ENCODE peak calls at places on chromosomes 7 and 10, in seven cellular contexts. I is A549, C is right lobe of liver, T is foreskin fibroblast, U is lung, Y is BJ, Z is OCI-LY7. F is an unnamed sample.

GRCh38 chr7:101835136-101835535 is 17.7 kb downstream of the CUX1 start:
- DNase-seq in Z (no peak), U (no peak), I (no peak), C (no peak), Y (no peak), T (no peak), F (no peak)

GRCh38 chr10:30434273-30435067 is 486 bp downstream of the MAP3K8 start:
- DNase-seq in T (peak), Z (peak), I (peak), C (peak), U (peak), Y (no peak), F (no peak)

GRCh38 chr10:129657297-129657974 is 190.4 kb downstream of the MGMT start:
- DNase-seq in Z (no peak), T (no peak), C (no peak), U (no peak), Y (no peak), I (no peak), F (no peak)

GRCh38 chr7:120926943-120927346 is 23.6 kb upstream of the ING3 start:
- DNase-seq in U (no peak), I (no peak), T (no peak), Z (no peak), C (no peak), Y (no peak), F (no peak)

GRCh38 chr10:89580243-89580642 is 44.8 kb upstream of the SLC16A12 start:
- DNase-seq in C (no peak), Z (no peak), T (no peak), U (no peak), Y (no peak), I (no peak), F (no peak)

GRCh38 chr10:51928182-51928581 is 228.8 kb upstream of the CSTF2T start:
- DNase-seq in Y (no peak), U (no peak), C (no peak), I (no peak), T (no peak), Z (no peak), F (no peak)

GRCh38 chr7:101858437-101859385 is 41.3 kb downstream of the CUX1 start:
- DNase-seq in T (no peak), I (no peak), U (no peak), Z (peak), C (no peak), Y (no peak), F (no peak)

GRCh38 chr10:122461367-122461728 is at the start of gene HTRA1:
- DNase-seq in I (peak), C (peak), Z (no peak), U (peak), T (peak), Y (no peak), F (peak)

GRCh38 chr10:70771311-70772194 is 13.6 kb downstream of the TBATA start:
- DNase-seq in Z (no peak), U (no peak), Y (no peak), T (no peak), I (no peak), C (no peak), F (no peak)

GRCh38 chr7:36607206-36607515 is 117.1 kb downstream of the AOAH start:
- DNase-seq in C (no peak), Z (no peak), I (no peak), U (no peak), T (no peak), Y (no peak), F (no peak)

GRCh38 chr10:121185816-121186215 is 334.7 kb downstream of the WDR11 start:
- DNase-seq in Z (no peak), U (no peak), I (no peak), Y (no peak), T (no peak), C (no peak), F (no peak)

GRCh38 chr10:5975641-5976473 is 1.5 kb downstream of the IL15RA start:
- DNase-seq in Y (no peak), C (no peak), I (no peak), U (no peak), Z (peak), T (peak), F (no peak)

GRCh38 chr7:147308539-147308938 is 1191.9 kb downstream of the CNTNAP2 start:
- DNase-seq in I (no peak), C (no peak), Z (no peak), Y (no peak), U (no peak), T (no peak), F (no peak)

GRCh38 chr7:37489703-37490102 is 41.0 kb upstream of the ELMO1 start:
- DNase-seq in T (no peak), Y (no peak), U (no peak), C (no peak), Z (no peak), I (no peak), F (no peak)

GRCh38 chr10:124238367-124238766 is 145.0 kb upstream of the CHST15 start:
- DNase-seq in Y (no peak), I (no peak), Z (no peak), T (no peak), U (no peak), C (peak), F (no peak)

GRCh38 chr10:107085661-107086525 is 78.6 kb downstream of the SORCS1 start:
- DNase-seq in Y (no peak), Z (no peak), I (no peak), T (no peak), U (no peak), C (no peak), F (no peak)

GRCh38 chr7:149761307-149761706 is 12.1 kb downstream of the ZNF467 start:
- DNase-seq in Z (no peak), T (no peak), Y (no peak), I (no peak), C (no peak), U (no peak), F (no peak)

GRCh38 chr10:71307469-71308085 is 11.5 kb upstream of the SLC29A3 start:
- DNase-seq in T (no peak), C (peak), U (no peak), I (no peak), Y (no peak), Z (no peak), F (no peak)

GRCh38 chr7:66146701-66147100 is 32.1 kb downstream of the CRCP start:
- DNase-seq in Z (no peak), U (no peak), Y (no peak), I (no peak), T (peak), C (no peak), F (peak)

GRCh38 chr7:20785211-20786048 is 1.3 kb downstream of the SP8 start:
- DNase-seq in Y (no peak), I (no peak), U (no peak), C (no peak), Z (no peak), T (no peak), F (no peak)

GRCh38 chr10:104332243-104333036 is 5.8 kb downstream of the ITPRIP start:
- DNase-seq in U (no peak), Z (no peak), T (no peak), Y (no peak), C (no peak), I (no peak), F (no peak)

GRCh38 chr10:30057421-30057841 is 2.0 kb downstream of the JCAD start:
- DNase-seq in Z (no peak), T (peak), U (no peak), I (peak), C (no peak), Y (no peak), F (no peak)

GRCh38 chr10:133159950-133160812 is at the start of gene KNDC1:
- DNase-seq in Z (no peak), Y (no peak), T (peak), U (no peak), I (peak), C (peak), F (no peak)

GRCh38 chr7:101018271-101019167 is 1.4 kb upstream of the MUC17 start:
- DNase-seq in Y (no peak), T (no peak), Z (no peak), U (no peak), I (no peak), C (no peak), F (no peak)

GRCh38 chr10:49512121-49512809 is 26.7 kb downstream of the ERCC6 start:
- DNase-seq in C (no peak), T (no peak), Y (no peak), Z (peak), I (peak), U (no peak), F (no peak)

GRCh38 chr10:26485150-26485941 is 47.2 kb downstream of the APBB1IP start:
- DNase-seq in T (peak), Y (peak), I (no peak), Z (no peak), U (peak), C (no peak), F (no peak)

GRCh38 chr7:132145466-132145865 is 430.8 kb downstream of the PLXNA4 start:
- DNase-seq in Z (no peak), C (no peak), U (no peak), I (peak), Y (no peak), T (peak), F (no peak)

GRCh38 chr10:79390551-79391229 is 43.4 kb downstream of the PPIF start:
- DNase-seq in T (no peak), Z (no peak), I (no peak), Y (no peak), C (peak), U (no peak), F (peak)

GRCh38 chr7:157355784-157356511 is 19.1 kb downstream of the DNAJB6 start:
- DNase-seq in Z (no peak), U (no peak), I (no peak), T (peak), Y (no peak), C (no peak), F (no peak)

GRCh38 chr10:7258948-7259523 is 151.8 kb downstream of the SFMBT2 start:
- DNase-seq in U (no peak), Z (peak), T (no peak), C (no peak), Y (no peak), I (no peak), F (no peak)

GRCh38 chr10:44030132-44030531 is 354.8 kb downstream of the CXCL12 start:
- DNase-seq in Y (no peak), I (no peak), Z (peak), U (no peak), C (no peak), T (no peak), F (no peak)

GRCh38 chr7:8435120-8435519 is 1.7 kb downstream of the NXPH1 start:
- DNase-seq in C (no peak), Z (no peak), I (no peak), T (no peak), U (no peak), Y (no peak), F (no peak)

GRCh38 chr7:131157530-131158243 is 170.0 kb upstream of the MKLN1 start:
- DNase-seq in I (no peak), T (peak), Y (no peak), U (peak), Z (no peak), C (no peak), F (no peak)

GRCh38 chr7:151239837-151240459 is 7.7 kb downstream of the CHPF2 start:
- DNase-seq in T (no peak), Z (no peak), U (no peak), Y (no peak), C (no peak), I (no peak), F (no peak)

GRCh38 chr10:44779511-44779910 is 131.6 kb upstream of the TMEM72 start:
- DNase-seq in T (no peak), U (no peak), Y (no peak), C (no peak), Z (no peak), I (no peak), F (no peak)

DNA sequence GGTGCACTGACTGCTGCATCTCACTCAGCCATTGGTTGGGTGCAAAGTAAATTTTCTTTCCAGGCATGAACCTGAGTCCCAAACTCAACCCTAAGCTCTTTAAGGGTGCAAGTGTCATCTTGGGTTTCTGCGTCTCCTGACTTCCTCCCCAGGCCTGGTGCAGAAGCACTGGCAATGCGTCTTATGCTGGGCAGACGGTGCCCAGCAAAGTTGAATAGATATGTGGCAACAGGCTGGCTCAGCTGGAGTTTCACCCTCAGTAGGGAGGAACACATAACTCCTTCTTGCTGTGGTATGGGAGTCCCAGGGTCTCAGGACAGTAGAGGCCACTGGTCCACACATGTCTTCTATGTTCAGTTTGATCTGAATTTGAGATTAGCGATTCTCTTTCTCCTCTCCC is 181.3 kb downstream of the RPS24 start:
- DNase-seq in T (no peak), Y (no peak), C (no peak), Z (no peak), I (no peak), U (no peak), F (no peak)
- TF ChIP-seq CTCF in T (no peak), Y (no peak), C (no peak), Z (no peak), I (no peak), U (no peak), F (no peak)

DNA sequence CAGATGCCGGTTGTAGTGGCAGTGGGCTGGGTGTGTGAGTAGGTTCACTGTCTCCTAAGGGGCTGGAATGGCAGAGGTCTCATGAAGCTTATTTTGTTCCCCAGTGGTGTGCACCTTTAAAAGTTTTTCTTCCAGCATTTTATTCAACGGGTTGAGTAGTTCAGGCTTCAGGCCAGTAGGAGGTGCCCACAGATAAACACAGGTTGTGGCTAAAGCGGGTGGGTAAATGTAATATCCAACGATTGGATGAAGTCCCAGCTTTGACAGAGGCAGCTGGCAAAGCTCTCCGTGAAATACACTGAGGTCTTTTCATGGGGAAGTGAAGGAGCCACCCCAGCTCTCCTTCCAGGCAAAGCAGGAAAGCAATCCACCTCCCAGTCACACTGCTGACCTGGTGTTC is 339.8 kb upstream of the LRRTM3 start:
- DNase-seq in I (no peak), C (no peak), U (no peak), Z (no peak), T (no peak), Y (no peak), F (no peak)
- TF ChIP-seq CTCF in I (no peak), C (no peak), U (no peak), Z (peak), T (peak), Y (no peak), F (no peak)

DNA sequence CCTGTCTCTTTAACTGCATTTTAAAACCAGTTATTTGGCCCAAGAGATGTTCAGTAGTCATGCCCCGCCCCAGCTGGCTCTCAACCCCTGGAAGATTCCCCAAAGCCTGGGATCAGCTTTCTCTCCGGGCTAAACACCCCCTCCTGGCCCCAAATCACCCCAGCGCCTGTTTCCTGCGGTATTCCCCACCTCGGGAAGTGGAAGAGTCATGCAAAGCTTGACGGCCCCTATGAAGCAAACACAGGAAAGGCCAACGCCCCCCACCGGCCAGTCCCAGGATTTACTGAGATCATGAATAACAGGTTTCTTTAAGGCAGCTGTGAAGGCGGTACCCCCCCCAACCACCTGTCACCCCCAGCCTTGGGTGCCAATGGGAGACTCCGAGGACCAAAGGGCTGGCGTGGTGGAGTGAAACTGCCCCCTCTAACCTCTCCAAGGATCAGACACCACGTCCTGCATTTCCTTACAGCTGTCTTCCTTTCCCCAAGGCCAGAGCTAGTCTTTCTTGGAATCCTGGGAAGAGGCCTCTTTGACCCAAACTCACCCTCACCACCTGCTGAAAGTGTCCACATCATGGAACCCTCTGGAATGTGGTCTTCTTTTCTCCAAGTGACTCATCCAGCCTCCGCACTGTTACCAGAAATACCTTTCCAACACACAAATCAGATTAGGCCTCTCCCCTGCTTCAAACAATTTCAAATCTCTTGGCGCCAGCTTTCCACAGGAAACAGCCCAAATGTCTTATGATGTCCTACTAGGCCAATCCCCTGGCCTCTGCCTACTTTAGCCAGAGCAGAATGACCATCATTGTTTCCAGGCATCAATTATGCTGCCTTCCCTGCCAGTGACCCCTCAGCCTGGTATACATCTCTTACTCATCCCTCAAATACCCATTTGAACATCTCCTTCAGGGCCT is 301.5 kb downstream of the ZEB1 start:
- DNase-seq in Y (no peak), I (peak), U (peak), Z (no peak), C (no peak), T (no peak), F (no peak)
- TF ChIP-seq CTCF in Y (peak), I (peak), U (no peak), Z (no peak), C (no peak), T (peak), F (peak)

GRCh38 chr10:119030421-119031250 is 1.1 kb downstream of the NANOS1 start:
- DNase-seq in Z (peak), I (no peak), U (peak), C (peak), Y (no peak), T (peak), F (no peak)
- TF ChIP-seq CTCF in Z (peak), I (peak), U (no peak), C (no peak), Y (no peak), T (no peak), F (no peak)

GRCh38 chr10:115026041-115026779 is 67.0 kb upstream of the ATRNL1 start:
- DNase-seq in Y (no peak), C (no peak), T (no peak), I (no peak), Z (no peak), U (no peak), F (no peak)
- TF ChIP-seq CTCF in Y (no peak), C (no peak), T (no peak), I (no peak), Z (no peak), U (no peak), F (no peak)

GRCh38 chr10:20492447-20492846 is 404.7 kb downstream of the NEBL start:
- DNase-seq in Y (no peak), T (no peak), U (no peak), I (peak), C (no peak), Z (no peak), F (no peak)
- TF ChIP-seq CTCF in Y (no peak), T (no peak), U (no peak), I (no peak), C (no peak), Z (peak), F (no peak)

GRCh38 chr7:15389073-15389472 is 172.7 kb downstream of the AGMO start:
- DNase-seq in C (no peak), Z (no peak), T (no peak), I (no peak), Y (no peak), U (no peak), F (no peak)
- TF ChIP-seq CTCF in C (no peak), Z (no peak), T (peak), I (no peak), Y (no peak), U (no peak), F (peak)

DNA sequence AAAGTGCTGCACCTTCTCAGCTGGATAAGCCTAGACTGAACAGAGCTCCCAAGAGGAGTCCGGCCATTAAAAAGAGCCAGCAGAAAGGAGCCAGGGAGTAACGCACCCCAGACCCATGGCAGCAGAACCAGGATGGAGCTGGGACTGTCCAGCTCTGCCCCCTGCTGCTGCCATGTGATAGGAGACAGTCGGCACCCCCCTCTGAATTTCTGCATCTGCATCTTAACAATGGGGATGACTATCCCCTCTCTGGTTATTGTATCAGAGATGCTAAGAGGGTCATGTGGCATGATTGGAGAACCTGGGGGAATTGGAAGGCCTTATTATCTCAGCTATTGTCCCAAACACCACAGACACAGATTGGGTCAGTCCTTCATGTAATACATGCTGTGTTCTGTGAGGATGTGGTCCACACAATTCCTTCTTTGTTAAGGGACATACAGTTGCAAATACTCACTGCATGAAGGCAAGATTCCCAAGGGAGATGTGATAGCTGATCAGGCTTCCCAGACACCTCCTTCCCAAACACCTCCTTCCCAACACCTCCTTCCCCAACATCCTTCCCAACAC is 29.3 kb downstream of the PLEKHS1 start:
- DNase-seq in Z (no peak), C (no peak), U (peak), Y (no peak), I (no peak), T (no peak), F (no peak)
- TF ChIP-seq CTCF in Z (no peak), C (peak), U (no peak), Y (peak), I (no peak), T (no peak), F (no peak)

DNA sequence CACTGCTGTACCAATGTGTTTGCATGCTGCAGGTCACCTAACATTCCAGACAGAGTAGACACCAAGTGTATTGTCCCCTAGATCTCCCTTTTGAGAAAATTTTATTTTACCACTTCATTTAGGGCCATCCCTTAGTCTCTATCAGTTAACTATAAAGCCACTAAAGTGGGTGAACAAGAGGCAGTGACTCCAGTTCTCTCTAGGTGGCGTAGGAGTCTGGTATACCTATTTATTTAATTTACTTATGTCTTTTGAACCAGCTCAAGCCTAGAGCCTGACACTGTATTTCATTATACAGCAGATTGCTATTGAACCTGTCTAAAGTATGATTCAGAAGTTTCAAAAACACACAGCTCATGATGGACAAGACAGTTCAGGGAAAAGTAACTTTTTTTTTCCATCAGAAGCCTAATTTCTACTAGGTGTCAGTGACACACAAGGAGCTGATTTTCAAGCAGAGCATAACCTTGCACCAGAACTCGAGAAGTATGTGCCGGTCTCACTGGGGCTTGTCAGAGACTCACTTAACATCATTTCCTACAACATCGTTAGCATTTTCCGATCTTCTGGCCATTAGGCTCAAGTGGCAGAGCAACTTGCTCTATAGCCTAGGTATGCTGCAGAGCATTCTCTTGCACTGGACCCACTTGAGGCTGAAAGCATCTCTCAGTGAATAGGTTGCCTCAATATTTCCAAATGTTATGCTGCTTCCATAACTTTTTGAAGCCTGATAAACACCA is 175.4 kb downstream of the CDC14C start:
- DNase-seq in U (no peak), T (no peak), C (no peak), Z (peak), Y (no peak), I (no peak), F (no peak)
- TF ChIP-seq CTCF in U (no peak), T (no peak), C (no peak), Z (peak), Y (no peak), I (no peak), F (peak)

F was measured in D721Med.